ENCODE peak calls at places on chromosomes 4 and X, in four cellular contexts. T, B, I and F are unnamed samples.
A peak's percentile ranks its signal among the peaks of the same experiment; 100 is the strongest.

GRCh38 chr4:112270643-112271484 is 14.8 kb downstream of the TIFA start:
- DNase-seq in T (no peak), I (no peak), B (peak; percentile 62), F (peak; percentile 72)

GRCh38 chr4:65623509-65623908 is 46.8 kb downstream of the EPHA5 start:
- DNase-seq in B (no peak), T (no peak), I (peak; percentile 13), F (peak; percentile 7)

GRCh38 chrX:50920132-50920531 is 9.6 kb downstream of the BMP15 start:
- DNase-seq in T (no peak), B (no peak), I (peak; percentile 16), F (no peak)

GRCh38 chr4:119729815-119730643 is 101.4 kb upstream of the PDE5A start:
- DNase-seq in I (peak; percentile 76), B (peak; percentile 77), T (no peak), F (peak; percentile 89)

GRCh38 chr4:121814756-121815155 is 8.9 kb downstream of the CCNA2 start:
- DNase-seq in T (no peak), I (no peak), B (no peak), F (peak; percentile 36)

GRCh38 chr4:166896254-166896653 is 338.0 kb downstream of the SPOCK3 start:
- DNase-seq in B (no peak), I (no peak), T (no peak), F (no peak)

GRCh38 chr4:156751486-156751885 is 220.1 kb downstream of the PDGFC start:
- DNase-seq in T (no peak), I (no peak), B (no peak), F (peak; percentile 63)

GRCh38 chr4:65669008-65669971 is 999 bp downstream of the EPHA5 start:
- DNase-seq in B (no peak), T (no peak), I (no peak), F (no peak)

GRCh38 chr4:188372051-188372450 is 232.8 kb downstream of the TRIML1 start:
- DNase-seq in B (peak; percentile 7), I (no peak), T (no peak), F (peak; percentile 29)

GRCh38 chrX:72121381-72121780 is 10.3 kb downstream of the RTL5 start:
- DNase-seq in I (no peak), B (peak; percentile 33), T (peak; percentile 48), F (peak; percentile 32)

GRCh38 chrX:17792842-17793241 is 55.5 kb downstream of the SCML1 start:
- DNase-seq in I (no peak), B (no peak), T (no peak), F (no peak)

GRCh38 chrX:23908219-23909003 is 605 bp downstream of the CXorf58 start:
- DNase-seq in T (no peak), I (no peak), B (no peak), F (no peak)

GRCh38 chr4:33386761-33387160 is 2666.6 kb downstream of the PCDH7 start:
- DNase-seq in B (no peak), T (no peak), I (peak; percentile 4), F (no peak)

GRCh38 chrX:40573763-40574162 is 7.0 kb upstream of the ATP6AP2 start:
- DNase-seq in B (no peak), T (peak; percentile 22), I (peak; percentile 54), F (no peak)

GRCh38 chr4:11426716-11427115 is 2.0 kb downstream of the HS3ST1 start:
- DNase-seq in B (no peak), I (no peak), T (no peak), F (no peak)

GRCh38 chr4:153081693-153082092 is 122.5 kb upstream of the TRIM2 start:
- DNase-seq in T (no peak), B (no peak), I (no peak), F (no peak)

GRCh38 chrX:103488794-103489193 is 30.5 kb downstream of the RAB40A start:
- DNase-seq in T (no peak), B (no peak), I (no peak), F (no peak)

GRCh38 chrX:103483720-103484119 is 35.6 kb downstream of the RAB40A start:
- DNase-seq in T (no peak), I (no peak), B (no peak), F (no peak)

DNA sequence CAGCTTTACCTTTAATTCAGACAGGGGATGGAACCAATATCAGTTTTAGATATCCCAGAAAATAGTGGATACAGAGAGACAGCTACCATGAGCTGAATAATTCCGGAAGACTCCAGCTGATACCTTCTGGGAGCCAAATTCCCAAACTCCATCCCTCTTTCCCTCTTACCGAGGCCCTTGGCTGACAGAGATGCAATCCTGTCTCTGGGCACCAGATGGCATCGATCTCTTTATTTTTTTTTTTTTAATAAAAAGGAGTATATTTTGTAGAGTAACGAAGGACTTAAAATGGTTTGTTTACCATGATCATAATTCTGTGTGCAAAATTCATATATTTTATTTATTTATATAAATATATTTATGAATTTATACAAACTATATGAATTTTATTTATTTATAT is 31.0 kb downstream of the RAB40A start:
- DNase-seq in B (no peak), T (no peak), I (peak; percentile 15), F (no peak)
- TF ChIP-seq CTCF in B (peak; percentile 23), T (peak; percentile 21), I (peak; percentile 34), F (peak; percentile 65)

GRCh38 chr4:6621556-6621927 is 18.9 kb upstream of the MRFAP1 start:
- DNase-seq in B (no peak), I (no peak), T (no peak), F (no peak)

GRCh38 chr4:6622744-6623143 is 17.7 kb upstream of the MRFAP1 start:
- DNase-seq in T (no peak), B (no peak), I (no peak), F (no peak)

GRCh38 chr4:6619466-6620255 is 20.8 kb upstream of the MRFAP1 start:
- DNase-seq in B (no peak), T (no peak), I (no peak), F (no peak)

GRCh38 chr4:6620296-6620695 is 20.2 kb upstream of the MRFAP1 start:
- DNase-seq in B (no peak), T (no peak), I (no peak), F (no peak)

GRCh38 chr4:6620891-6621555 is 19.5 kb upstream of the MRFAP1 start:
- DNase-seq in B (no peak), T (no peak), I (no peak), F (no peak)
- TF ChIP-seq CTCF in B (no peak), T (no peak), I (no peak), F (no peak)

GRCh38 chr4:100372432-100372831 is 145.4 kb downstream of the EMCN start:
- DNase-seq in T (no peak), B (no peak), I (peak; percentile 4), F (no peak)
- TF ChIP-seq CTCF in T (peak; percentile 24), B (peak; percentile 32), I (no peak), F (peak; percentile 78)

GRCh38 chr4:155403886-155404285 is 27.1 kb upstream of the MAP9 start:
- DNase-seq in B (no peak), T (no peak), I (peak; percentile 40), F (peak; percentile 62)

GRCh38 chr4:155400893-155401292 is 24.1 kb upstream of the MAP9 start:
- DNase-seq in B (no peak), T (no peak), I (no peak), F (no peak)

GRCh38 chr4:155405059-155405458 is 28.3 kb upstream of the MAP9 start:
- DNase-seq in B (no peak), T (no peak), I (no peak), F (no peak)

GRCh38 chr4:155399974-155400697 is 23.4 kb upstream of the MAP9 start:
- DNase-seq in B (no peak), T (no peak), I (no peak), F (no peak)

GRCh38 chr4:155402941-155403340 is 26.2 kb upstream of the MAP9 start:
- DNase-seq in T (no peak), B (no peak), I (no peak), F (no peak)
- TF ChIP-seq CTCF in T (no peak), B (no peak), I (no peak), F (no peak)

DNA sequence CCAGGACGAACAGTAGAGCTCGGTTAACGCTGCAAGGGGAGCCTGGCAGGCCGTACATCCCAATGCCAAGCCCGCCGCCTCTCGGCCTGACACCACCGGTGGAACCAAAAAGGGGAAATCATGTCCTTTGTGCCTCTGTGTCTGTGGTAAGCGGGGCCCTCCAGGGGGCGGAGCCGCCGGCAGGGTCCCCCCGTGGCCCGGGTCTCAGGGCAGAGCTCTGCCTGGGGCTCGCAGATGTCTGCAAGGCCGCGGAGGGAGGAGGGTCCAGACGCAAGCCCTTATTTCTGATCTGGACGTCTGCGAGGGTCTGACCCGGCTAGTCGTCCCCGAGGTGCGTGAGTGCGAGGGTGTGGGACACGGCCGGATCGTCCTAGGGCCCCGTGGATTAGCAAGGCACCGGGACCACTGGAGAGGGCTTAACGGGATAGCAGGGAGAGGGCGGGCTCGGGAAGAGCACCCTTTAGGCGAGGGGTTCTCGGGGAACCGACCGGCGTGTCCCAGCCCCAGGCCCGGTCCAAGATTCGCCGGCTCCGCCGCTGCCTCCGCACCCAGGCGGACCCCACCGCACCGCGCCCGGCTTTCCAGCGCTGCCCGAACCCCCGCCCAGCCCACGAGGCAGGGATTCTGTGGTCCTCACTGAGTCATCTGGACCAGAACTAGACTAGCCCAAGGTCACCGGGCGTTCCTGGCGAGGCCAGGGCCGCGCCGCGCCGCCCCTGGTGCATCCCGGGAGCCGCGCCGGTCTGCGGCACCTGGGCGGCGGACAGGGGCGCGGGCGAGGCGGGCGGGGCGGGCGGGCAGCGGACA is 858 bp upstream of the FAM193A start:
- DNase-seq in B (no peak), I (peak; percentile 19), T (peak; percentile 40), F (no peak)
- TF ChIP-seq CTCF in B (no peak), I (no peak), T (no peak), F (peak; percentile 43)

GRCh38 chrX:121102101-121102500 is 54.7 kb downstream of the GLUD2 start:
- DNase-seq in T (no peak), I (no peak), B (no peak), F (no peak)
- TF ChIP-seq CTCF in T (no peak), I (no peak), B (no peak), F (no peak)

GRCh38 chr4:168631241-168632151 is 134.6 kb downstream of the PALLD start:
- DNase-seq in I (peak; percentile 73), T (no peak), B (no peak), F (no peak)
- TF ChIP-seq CTCF in I (peak; percentile 27), T (no peak), B (peak; percentile 68), F (peak; percentile 66)